ENCODE peak calls at places on chromosomes 11 and 22, in five cellular contexts. M is fibroblast of the aortic adventitia; G is suprapubic skin; A is effector memory CD4-positive, alpha-beta T cell; X is foreskin fibroblast. Z is an unnamed sample.

GRCh38 chr11:133900176-133901105 is 55.1 kb upstream of the SPATA19 start:
- DNase-seq in X (no peak), G (peak), M (no peak), A (no peak), Z (no peak)

GRCh38 chr11:14184548-14184947 is 174.4 kb downstream of the RRAS2 start:
- DNase-seq in A (no peak), M (peak), G (no peak), X (peak), Z (no peak)

GRCh38 chr11:13759050-13759449 is 90.6 kb downstream of the FAR1 start:
- DNase-seq in G (no peak), X (no peak), A (no peak), M (no peak), Z (no peak)

GRCh38 chr22:47835726-47836125 is 1073.3 kb downstream of the TBC1D22A start:
- DNase-seq in M (no peak), A (no peak), G (no peak), X (peak), Z (no peak)

GRCh38 chr11:58433638-58434203 is 5.8 kb upstream of the OR5B2 start:
- DNase-seq in G (no peak), X (no peak), M (no peak), A (no peak), Z (no peak)

GRCh38 chr11:12640926-12641849 is 33.0 kb upstream of the TEAD1 start:
- DNase-seq in A (peak), M (no peak), G (no peak), X (no peak), Z (no peak)

GRCh38 chr22:49168219-49168813 is 659.4 kb downstream of the BRD1 start:
- DNase-seq in A (no peak), M (no peak), X (no peak), G (no peak), Z (no peak)

GRCh38 chr11:86459002-86459385 is 84.3 kb downstream of the CCDC81 start:
- DNase-seq in A (no peak), X (peak), G (no peak), M (peak), Z (no peak)

GRCh38 chr11:121535122-121535796 is 82.5 kb upstream of the SORL1-AS1 start:
- DNase-seq in M (no peak), A (no peak), G (no peak), X (no peak), Z (no peak)

GRCh38 chr11:26806209-26806608 is 84.3 kb upstream of the SLC5A12 start:
- DNase-seq in X (peak), G (no peak), A (no peak), M (peak), Z (no peak)

GRCh38 chr11:119363874-119364590 is 17.5 kb downstream of the USP2 start:
- DNase-seq in X (peak), M (no peak), G (no peak), A (peak), Z (peak)

GRCh38 chr11:33040127-33040861 is 922 bp downstream of the TCP11L1 start:
- DNase-seq in G (no peak), M (peak), X (peak), A (no peak), Z (peak)

GRCh38 chr22:48055185-48055584 is 1292.7 kb downstream of the TBC1D22A start:
- DNase-seq in A (no peak), M (no peak), X (no peak), G (no peak), Z (no peak)

GRCh38 chr11:10779086-10779485 is 28.0 kb downstream of the CTR9 start:
- DNase-seq in M (peak), G (no peak), X (no peak), A (no peak), Z (no peak)

GRCh38 chr11:19876750-19877149 is 164.1 kb downstream of the NAV2 start:
- DNase-seq in A (no peak), G (no peak), X (no peak), M (no peak), Z (no peak)

GRCh38 chr11:117828641-117829368 is 4.3 kb upstream of the FXYD2 start:
- DNase-seq in M (peak), G (peak), X (peak), A (peak), Z (peak)

GRCh38 chr11:117829369-117829725 is 4.8 kb upstream of the FXYD2 start:
- DNase-seq in A (no peak), X (no peak), M (no peak), G (no peak), Z (no peak)

GRCh38 chr11:117826360-117826635 is 1.8 kb upstream of the FXYD2 start:
- DNase-seq in M (no peak), X (no peak), A (no peak), G (no peak), Z (no peak)

GRCh38 chr11:117826832-117827231 is 2.3 kb upstream of the FXYD2 start:
- DNase-seq in G (peak), M (no peak), X (no peak), A (no peak), Z (no peak)

DNA sequence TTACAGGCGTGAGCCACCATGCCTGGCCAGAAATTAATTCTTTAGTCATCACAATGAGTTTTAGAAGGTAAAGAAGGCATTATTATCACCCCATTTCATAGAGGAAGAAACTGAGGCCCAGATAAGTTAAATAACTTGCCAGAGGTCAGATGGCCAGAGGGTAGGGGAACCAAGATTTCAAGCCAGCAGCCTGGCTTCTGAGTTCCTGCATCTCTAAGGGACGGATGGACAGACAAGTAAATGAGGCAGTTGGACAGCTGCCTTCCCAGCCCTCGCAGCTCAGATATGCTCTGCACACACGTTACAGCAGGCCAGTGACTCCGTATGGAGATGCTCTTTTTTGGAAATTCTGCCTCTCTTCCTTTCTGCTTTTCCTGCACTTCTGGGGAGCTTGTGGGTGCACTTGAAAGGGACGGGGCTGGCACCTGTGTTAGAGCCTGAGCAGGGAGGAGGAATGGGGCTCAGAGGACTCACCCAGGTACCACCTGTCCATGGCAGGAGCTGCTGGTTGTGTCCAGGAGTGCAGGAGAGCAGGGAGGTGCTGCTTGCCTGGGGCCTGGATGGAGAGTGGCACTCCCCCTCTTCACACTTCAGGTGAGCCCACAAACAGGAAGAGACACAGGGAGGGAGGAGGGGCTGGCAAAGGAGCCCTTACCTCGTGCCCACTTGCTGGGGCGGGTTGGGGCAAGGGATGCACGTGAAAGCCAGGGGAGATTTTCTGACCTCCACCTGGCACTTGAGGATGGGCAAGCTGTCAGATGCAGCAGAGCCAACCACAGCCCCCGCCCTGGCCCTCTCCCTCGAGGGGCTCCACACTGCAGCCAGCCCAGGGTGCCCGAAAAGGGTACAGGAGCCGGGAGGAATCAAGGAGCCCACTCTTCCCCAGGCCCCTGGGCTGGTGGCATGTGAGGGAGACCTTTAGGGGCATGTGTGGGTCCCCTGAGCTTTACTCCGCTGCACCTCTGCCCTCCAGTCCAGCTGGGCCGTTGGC is 3.3 kb upstream of the FXYD2 start:
- DNase-seq in M (no peak), X (no peak), G (peak), A (peak), Z (no peak)
- H3K4me3 ChIP-seq in M (no peak), X (no peak), G (no peak), A (no peak), Z (no peak)

DNA sequence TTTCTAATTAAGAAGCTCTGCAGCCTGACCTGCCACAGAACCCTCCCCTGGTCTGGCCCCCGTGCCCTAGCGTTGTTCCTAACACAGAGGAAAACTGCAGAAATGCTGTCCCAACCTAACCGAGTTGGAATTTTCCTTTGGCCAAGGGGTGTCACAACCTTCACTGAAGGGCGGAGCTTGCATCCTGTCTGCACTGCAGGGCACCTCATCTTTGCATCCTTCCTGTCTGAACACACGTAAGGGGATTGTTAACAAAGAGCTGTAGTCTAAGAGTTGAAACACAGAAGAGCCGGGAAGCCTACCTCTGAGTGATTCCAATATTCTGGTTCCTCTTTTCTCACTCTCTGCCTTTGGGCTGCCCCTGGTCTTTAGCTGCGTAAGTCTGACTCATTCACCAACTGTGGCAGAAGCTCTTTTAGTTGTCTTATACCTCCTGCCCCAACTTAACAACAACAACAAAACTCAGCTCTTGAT is 1.6 kb downstream of the DIXDC1 start:
- DNase-seq in X (peak), G (no peak), M (peak), A (no peak), Z (peak)
- H3K4me3 ChIP-seq in X (peak), G (no peak), M (peak), A (no peak), Z (peak)

GRCh38 chr11:2265854-2266585 is 4.4 kb downstream of the ASCL2 start:
- DNase-seq in M (no peak), X (no peak), G (no peak), A (no peak), Z (no peak)
- H3K4me3 ChIP-seq in M (no peak), X (no peak), G (no peak), A (no peak), Z (no peak)

DNA sequence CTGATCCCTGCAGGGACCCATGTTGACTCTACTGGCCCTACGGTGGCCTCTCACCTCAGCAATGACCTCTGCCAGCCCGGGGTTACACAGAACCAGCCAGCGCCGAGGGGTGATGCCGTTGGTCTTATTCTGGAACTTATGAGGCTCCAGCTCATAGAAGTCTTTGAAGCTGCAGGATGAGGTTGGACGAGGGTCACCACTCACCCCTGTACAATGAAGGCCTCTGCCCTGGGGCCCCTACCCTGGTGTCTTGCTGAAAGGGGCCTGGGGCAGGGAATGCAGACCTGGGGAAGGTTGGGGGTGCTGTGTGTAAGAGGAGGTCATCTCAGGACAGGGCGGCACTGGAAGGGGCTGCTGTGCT is 6.8 kb downstream of the PYGM start:
- DNase-seq in X (no peak), M (no peak), G (no peak), A (no peak), Z (no peak)
- H3K4me3 ChIP-seq in X (no peak), M (no peak), G (no peak), A (no peak), Z (no peak)

GRCh38 chr11:69985654-69986420 is 92.3 kb upstream of the ANO1 start:
- DNase-seq in X (no peak), M (no peak), A (no peak), G (no peak), Z (no peak)
- H3K4me3 ChIP-seq in X (no peak), M (no peak), A (no peak), G (peak), Z (no peak)

GRCh38 chr22:24323695-24324094 is 53.1 kb downstream of the SPECC1L start:
- DNase-seq in G (no peak), A (no peak), X (peak), M (no peak), Z (no peak)

GRCh38 chr22:24323233-24323632 is 52.6 kb downstream of the SPECC1L start:
- DNase-seq in A (no peak), M (no peak), G (no peak), X (no peak), Z (no peak)

GRCh38 chr22:24322522-24322921 is 51.9 kb downstream of the SPECC1L start:
- DNase-seq in X (peak), M (no peak), A (no peak), G (no peak), Z (no peak)

GRCh38 chr22:24325105-24325757 is 54.6 kb downstream of the SPECC1L start:
- DNase-seq in A (no peak), M (peak), G (no peak), X (peak), Z (peak)

GRCh38 chr22:24324137-24324536 is 53.5 kb downstream of the SPECC1L start:
- DNase-seq in X (no peak), M (no peak), A (no peak), G (no peak), Z (no peak)
- H3K4me3 ChIP-seq in X (no peak), M (no peak), A (no peak), G (no peak), Z (no peak)

Z was measured in A673.